ENCODE peak calls at places on chromosome 11, in seven cellular contexts. One of them, this sample, is unnamed.

GRCh38 chr11:120004723-120005122 is 133.2 kb downstream of the TRIM29 start:
- DNase-seq in fibroblast of lung: no peak
- DNase-seq in stomach: no peak
- DNase-seq in fibroblast of the aortic adventitia: no peak
- DNase-seq in HFF-Myc: no peak
- DNase-seq in suprapubic skin: no peak
- DNase-seq in kidney epithelial cell: no peak
- DNase-seq in this sample: no peak

GRCh38 chr11:73308963-73309960 is 1.2 kb downstream of the ARHGEF17 start:
- DNase-seq in fibroblast of the aortic adventitia: peak; percentile 95
- DNase-seq in kidney epithelial cell: peak; percentile 82
- DNase-seq in HFF-Myc: peak; percentile 75
- DNase-seq in suprapubic skin: peak; percentile 92
- DNase-seq in fibroblast of lung: peak; percentile 96
- DNase-seq in stomach: peak; percentile 91
- DNase-seq in this sample: peak; percentile 97

GRCh38 chr11:69905202-69905535 is 86.0 kb upstream of the FGF3 start:
- DNase-seq in HFF-Myc: no peak
- DNase-seq in fibroblast of lung: no peak
- DNase-seq in suprapubic skin: no peak
- DNase-seq in kidney epithelial cell: no peak
- DNase-seq in fibroblast of the aortic adventitia: no peak
- DNase-seq in stomach: no peak
- DNase-seq in this sample: no peak

GRCh38 chr11:71352748-71353147 is 95.4 kb downstream of the DHCR7 start:
- DNase-seq in kidney epithelial cell: no peak
- DNase-seq in HFF-Myc: no peak
- DNase-seq in suprapubic skin: no peak
- DNase-seq in fibroblast of lung: no peak
- DNase-seq in stomach: no peak
- DNase-seq in fibroblast of the aortic adventitia: no peak
- DNase-seq in this sample: no peak

GRCh38 chr11:14423633-14424032 is 64.7 kb upstream of the RRAS2 start:
- DNase-seq in HFF-Myc: no peak
- DNase-seq in kidney epithelial cell: no peak
- DNase-seq in suprapubic skin: no peak
- DNase-seq in stomach: no peak
- DNase-seq in fibroblast of the aortic adventitia: peak; percentile 64
- DNase-seq in fibroblast of lung: peak; percentile 87
- DNase-seq in this sample: peak; percentile 64

GRCh38 chr11:32333335-32333991 is 101.9 kb downstream of the WT1 start:
- DNase-seq in fibroblast of the aortic adventitia: peak; percentile 52
- DNase-seq in kidney epithelial cell: no peak
- DNase-seq in suprapubic skin: peak; percentile 66
- DNase-seq in HFF-Myc: peak; percentile 25
- DNase-seq in fibroblast of lung: peak; percentile 68
- DNase-seq in stomach: peak; percentile 63
- DNase-seq in this sample: peak; percentile 45

GRCh38 chr11:5577101-5577500 is 3.6 kb upstream of the OR52B6 start:
- DNase-seq in suprapubic skin: no peak
- DNase-seq in kidney epithelial cell: no peak
- DNase-seq in fibroblast of lung: no peak
- DNase-seq in stomach: no peak
- DNase-seq in HFF-Myc: no peak
- DNase-seq in fibroblast of the aortic adventitia: no peak
- DNase-seq in this sample: no peak

GRCh38 chr11:36478700-36479329 is 31.3 kb downstream of the TRAF6 start:
- DNase-seq in HFF-Myc: peak; percentile 38
- DNase-seq in suprapubic skin: no peak
- DNase-seq in fibroblast of lung: peak; percentile 75
- DNase-seq in fibroblast of the aortic adventitia: peak; percentile 72
- DNase-seq in stomach: no peak
- DNase-seq in kidney epithelial cell: no peak
- DNase-seq in this sample: peak; percentile 72

GRCh38 chr11:116697011-116697410 is 75.8 kb downstream of the BUD13 start:
- DNase-seq in stomach: no peak
- DNase-seq in fibroblast of the aortic adventitia: no peak
- DNase-seq in HFF-Myc: no peak
- DNase-seq in fibroblast of lung: no peak
- DNase-seq in suprapubic skin: no peak
- DNase-seq in kidney epithelial cell: no peak
- DNase-seq in this sample: no peak

GRCh38 chr11:2535673-2536439 is 91.0 kb downstream of the KCNQ1 start:
- DNase-seq in kidney epithelial cell: no peak
- DNase-seq in fibroblast of lung: no peak
- DNase-seq in fibroblast of the aortic adventitia: no peak
- DNase-seq in suprapubic skin: peak; percentile 54
- DNase-seq in HFF-Myc: no peak
- DNase-seq in stomach: no peak
- DNase-seq in this sample: no peak

GRCh38 chr11:46388619-46389449 is 2.7 kb downstream of the CHRM4 start:
- DNase-seq in fibroblast of lung: no peak
- DNase-seq in HFF-Myc: no peak
- DNase-seq in kidney epithelial cell: no peak
- DNase-seq in stomach: no peak
- DNase-seq in suprapubic skin: no peak
- DNase-seq in fibroblast of the aortic adventitia: no peak
- DNase-seq in this sample: no peak

GRCh38 chr11:71144736-71145135 is 107.6 kb downstream of the SHANK2 start:
- DNase-seq in fibroblast of the aortic adventitia: no peak
- DNase-seq in kidney epithelial cell: no peak
- DNase-seq in fibroblast of lung: no peak
- DNase-seq in stomach: no peak
- DNase-seq in HFF-Myc: no peak
- DNase-seq in suprapubic skin: no peak
- DNase-seq in this sample: no peak

GRCh38 chr11:45817191-45817590 is 12.2 kb downstream of the SLC35C1 start:
- DNase-seq in fibroblast of the aortic adventitia: no peak
- DNase-seq in suprapubic skin: peak; percentile 15
- DNase-seq in stomach: no peak
- DNase-seq in fibroblast of lung: no peak
- DNase-seq in kidney epithelial cell: no peak
- DNase-seq in HFF-Myc: no peak
- DNase-seq in this sample: no peak

GRCh38 chr11:24760681-24761080 is 263.8 kb downstream of the LUZP2 start:
- DNase-seq in stomach: no peak
- DNase-seq in fibroblast of lung: no peak
- DNase-seq in HFF-Myc: no peak
- DNase-seq in fibroblast of the aortic adventitia: peak; percentile 20
- DNase-seq in suprapubic skin: no peak
- DNase-seq in kidney epithelial cell: peak; percentile 10
- DNase-seq in this sample: no peak

GRCh38 chr11:91591021-91591420 is 633.6 kb upstream of the FAT3 start:
- DNase-seq in suprapubic skin: no peak
- DNase-seq in stomach: no peak
- DNase-seq in kidney epithelial cell: no peak
- DNase-seq in fibroblast of the aortic adventitia: no peak
- DNase-seq in HFF-Myc: no peak
- DNase-seq in fibroblast of lung: no peak
- DNase-seq in this sample: no peak

GRCh38 chr11:122618927-122619326 is 36.6 kb upstream of the UBASH3B start:
- DNase-seq in stomach: no peak
- DNase-seq in HFF-Myc: no peak
- DNase-seq in fibroblast of the aortic adventitia: no peak
- DNase-seq in fibroblast of lung: no peak
- DNase-seq in kidney epithelial cell: no peak
- DNase-seq in suprapubic skin: no peak
- DNase-seq in this sample: no peak

GRCh38 chr11:133904818-133905515 is 51.8 kb downstream of the IGSF9B start:
- DNase-seq in suprapubic skin: peak; percentile 35
- DNase-seq in stomach: no peak
- DNase-seq in fibroblast of lung: no peak
- DNase-seq in HFF-Myc: no peak
- DNase-seq in fibroblast of the aortic adventitia: no peak
- DNase-seq in kidney epithelial cell: no peak
- DNase-seq in this sample: no peak

GRCh38 chr11:72932132-72932570 is 117.9 kb downstream of the ATG16L2 start:
- DNase-seq in suprapubic skin: no peak
- DNase-seq in fibroblast of lung: no peak
- DNase-seq in kidney epithelial cell: no peak
- DNase-seq in HFF-Myc: no peak
- DNase-seq in fibroblast of the aortic adventitia: peak; percentile 86
- DNase-seq in stomach: no peak
- DNase-seq in this sample: peak; percentile 8

GRCh38 chr11:94734563-94735275 is 33.4 kb upstream of the AMOTL1 start:
- DNase-seq in HFF-Myc: no peak
- DNase-seq in suprapubic skin: no peak
- DNase-seq in kidney epithelial cell: no peak
- DNase-seq in fibroblast of lung: no peak
- DNase-seq in fibroblast of the aortic adventitia: no peak
- DNase-seq in stomach: no peak
- DNase-seq in this sample: peak; percentile 47

GRCh38 chr11:62013266-62014157 is 46.1 kb upstream of the FTH1 start:
- DNase-seq in fibroblast of the aortic adventitia: peak; percentile 63
- DNase-seq in fibroblast of lung: no peak
- DNase-seq in HFF-Myc: no peak
- DNase-seq in suprapubic skin: peak; percentile 56
- DNase-seq in stomach: no peak
- DNase-seq in kidney epithelial cell: no peak
- DNase-seq in this sample: no peak

GRCh38 chr11:62010935-62011528 is 43.6 kb upstream of the FTH1 start:
- DNase-seq in fibroblast of the aortic adventitia: no peak
- DNase-seq in stomach: no peak
- DNase-seq in HFF-Myc: no peak
- DNase-seq in kidney epithelial cell: no peak
- DNase-seq in fibroblast of lung: no peak
- DNase-seq in suprapubic skin: no peak
- DNase-seq in this sample: no peak

GRCh38 chr11:62014158-62014476 is 46.7 kb upstream of the FTH1 start:
- DNase-seq in kidney epithelial cell: no peak
- DNase-seq in fibroblast of the aortic adventitia: no peak
- DNase-seq in suprapubic skin: no peak
- DNase-seq in stomach: no peak
- DNase-seq in HFF-Myc: no peak
- DNase-seq in fibroblast of lung: no peak
- DNase-seq in this sample: no peak

GRCh38 chr11:62012451-62013265 is 45.2 kb upstream of the FTH1 start:
- DNase-seq in kidney epithelial cell: no peak
- DNase-seq in suprapubic skin: peak; percentile 50
- DNase-seq in fibroblast of lung: peak; percentile 28
- DNase-seq in HFF-Myc: no peak
- DNase-seq in stomach: no peak
- DNase-seq in fibroblast of the aortic adventitia: peak; percentile 40
- DNase-seq in this sample: no peak

DNA sequence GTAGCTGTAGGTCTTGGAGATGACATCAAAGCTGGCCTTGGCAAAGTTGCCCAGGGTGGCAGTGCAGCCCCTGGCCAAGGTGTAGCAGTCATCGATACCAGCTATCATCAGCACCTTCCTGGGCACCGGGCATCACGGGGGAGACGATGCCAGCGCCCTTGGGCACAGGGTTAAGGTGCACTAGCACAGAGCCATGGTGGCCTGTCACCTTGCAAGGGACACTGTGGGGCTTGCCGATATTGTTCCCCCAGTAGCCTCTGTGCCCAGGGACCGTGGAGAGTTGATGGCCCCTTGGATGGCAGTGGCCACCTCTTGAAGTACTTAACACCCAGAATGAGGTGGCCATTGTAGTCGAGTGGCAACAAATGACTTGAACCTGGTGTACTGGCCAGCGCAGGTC is 44.4 kb upstream of the FTH1 start:
- DNase-seq in kidney epithelial cell: no peak
- DNase-seq in fibroblast of lung: no peak
- DNase-seq in suprapubic skin: no peak
- DNase-seq in fibroblast of the aortic adventitia: no peak
- DNase-seq in stomach: no peak
- DNase-seq in HFF-Myc: no peak
- DNase-seq in this sample: no peak
- TF ChIP-seq CTCF in kidney epithelial cell: no peak
- TF ChIP-seq CTCF in fibroblast of lung: no peak
- TF ChIP-seq CTCF in suprapubic skin: no peak
- TF ChIP-seq CTCF in fibroblast of the aortic adventitia: no peak
- TF ChIP-seq CTCF in stomach: no peak
- TF ChIP-seq CTCF in HFF-Myc: no peak
- TF ChIP-seq CTCF in this sample: no peak

DNA sequence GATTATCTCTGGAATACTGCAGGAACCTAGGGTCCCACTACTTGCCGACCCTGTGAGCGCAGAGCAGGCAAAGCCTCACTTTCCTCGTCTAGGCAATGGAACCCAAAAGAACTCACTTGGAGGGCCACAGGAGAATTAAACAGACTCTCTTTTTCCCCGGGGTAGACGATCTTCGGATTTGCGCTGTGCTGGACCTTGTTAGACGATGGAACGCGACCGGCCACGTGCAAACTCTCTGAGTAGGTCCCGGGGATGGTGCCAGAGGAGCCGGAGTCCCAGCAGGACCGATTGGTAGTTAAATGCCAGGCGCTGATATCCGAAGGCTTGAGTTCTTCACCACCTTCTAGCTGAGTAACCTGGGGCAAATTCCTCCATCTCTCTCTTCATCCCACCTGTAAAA is 1.0 kb upstream of the SLC1A2 start:
- DNase-seq in fibroblast of the aortic adventitia: no peak
- DNase-seq in kidney epithelial cell: no peak
- DNase-seq in HFF-Myc: no peak
- DNase-seq in suprapubic skin: no peak
- DNase-seq in fibroblast of lung: no peak
- DNase-seq in stomach: peak; percentile 39
- DNase-seq in this sample: no peak
- H3K4me3 ChIP-seq in fibroblast of the aortic adventitia: no peak overlapping the region
- H3K4me3 ChIP-seq in kidney epithelial cell: no peak overlapping the region
- H3K4me3 ChIP-seq in HFF-Myc: peak overlapping the region; percentile 50
- H3K4me3 ChIP-seq in suprapubic skin: peak overlapping the region; percentile 60
- H3K4me3 ChIP-seq in fibroblast of lung: no peak overlapping the region
- H3K4me3 ChIP-seq in stomach: peak overlapping the region; percentile 51
- H3K4me3 ChIP-seq in this sample: no peak overlapping the region

GRCh38 chr11:11075515-11076171 is 217.8 kb upstream of the ZBED5 start:
- DNase-seq in suprapubic skin: no peak
- DNase-seq in stomach: no peak
- DNase-seq in fibroblast of the aortic adventitia: no peak
- DNase-seq in kidney epithelial cell: no peak
- DNase-seq in fibroblast of lung: no peak
- DNase-seq in HFF-Myc: no peak
- DNase-seq in this sample: no peak
- TF ChIP-seq CTCF in suprapubic skin: no peak
- TF ChIP-seq CTCF in stomach: no peak
- TF ChIP-seq CTCF in fibroblast of the aortic adventitia: no peak
- TF ChIP-seq CTCF in kidney epithelial cell: no peak
- TF ChIP-seq CTCF in fibroblast of lung: no peak
- TF ChIP-seq CTCF in HFF-Myc: no peak
- TF ChIP-seq CTCF in this sample: no peak

GRCh38 chr11:64449381-64450167 is 90.6 kb downstream of the RPS6KA4 start:
- DNase-seq in suprapubic skin: peak; percentile 67
- DNase-seq in stomach: peak; percentile 70
- DNase-seq in fibroblast of lung: peak; percentile 41
- DNase-seq in kidney epithelial cell: no peak
- DNase-seq in fibroblast of the aortic adventitia: peak; percentile 46
- DNase-seq in HFF-Myc: peak; percentile 22
- DNase-seq in this sample: peak; percentile 22

GRCh38 chr11:64451856-64452255 is 92.9 kb downstream of the RPS6KA4 start:
- DNase-seq in kidney epithelial cell: no peak
- DNase-seq in suprapubic skin: no peak
- DNase-seq in HFF-Myc: no peak
- DNase-seq in fibroblast of lung: no peak
- DNase-seq in fibroblast of the aortic adventitia: no peak
- DNase-seq in stomach: no peak
- DNase-seq in this sample: no peak

GRCh38 chr11:64447717-64448598 is 89.0 kb downstream of the RPS6KA4 start:
- DNase-seq in stomach: peak; percentile 33
- DNase-seq in fibroblast of the aortic adventitia: peak; percentile 24
- DNase-seq in HFF-Myc: no peak
- DNase-seq in kidney epithelial cell: no peak
- DNase-seq in suprapubic skin: no peak
- DNase-seq in fibroblast of lung: peak; percentile 20
- DNase-seq in this sample: no peak

GRCh38 chr11:64448599-64449380 is 89.8 kb downstream of the RPS6KA4 start:
- DNase-seq in HFF-Myc: no peak
- DNase-seq in suprapubic skin: peak; percentile 82
- DNase-seq in fibroblast of lung: peak; percentile 52
- DNase-seq in stomach: peak; percentile 85
- DNase-seq in kidney epithelial cell: peak; percentile 12
- DNase-seq in fibroblast of the aortic adventitia: peak; percentile 58
- DNase-seq in this sample: peak; percentile 55

GRCh38 chr11:64450168-64450560 is 91.2 kb downstream of the RPS6KA4 start:
- DNase-seq in fibroblast of lung: no peak
- DNase-seq in fibroblast of the aortic adventitia: no peak
- DNase-seq in HFF-Myc: no peak
- DNase-seq in suprapubic skin: no peak
- DNase-seq in kidney epithelial cell: no peak
- DNase-seq in stomach: no peak
- DNase-seq in this sample: no peak
- H3K4me3 ChIP-seq in fibroblast of lung: no peak overlapping the region
- H3K4me3 ChIP-seq in fibroblast of the aortic adventitia: no peak overlapping the region
- H3K4me3 ChIP-seq in HFF-Myc: no peak overlapping the region
- H3K4me3 ChIP-seq in suprapubic skin: no peak overlapping the region
- H3K4me3 ChIP-seq in kidney epithelial cell: no peak overlapping the region
- H3K4me3 ChIP-seq in stomach: no peak overlapping the region
- H3K4me3 ChIP-seq in this sample: no peak overlapping the region